ENCODE peak calls at places on chromosomes 11 and 22, in five cellular contexts. P is Daoy, B is fibroblast of lung, V is HEK293T, E is SHP77. W is an unnamed sample.

GRCh38 chr11:119684361-119685072 is 44.5 kb downstream of the NECTIN1 start:
- DNase-seq in V (no peak), B (peak), P (peak), E (no peak), W (peak)

GRCh38 chr22:26585104-26585790 is 4.7 kb downstream of the TPST2 start:
- DNase-seq in V (no peak), P (peak), B (peak), E (no peak), W (peak)

GRCh38 chr11:63763506-63764200 is 4.9 kb downstream of the ZFTA start:
- DNase-seq in E (no peak), B (no peak), P (no peak), V (no peak), W (no peak)

GRCh38 chr11:122045181-122045586 is 70.8 kb downstream of the BLID start:
- DNase-seq in P (peak), E (no peak), V (no peak), B (peak), W (peak)

GRCh38 chr11:76752321-76753175 is 30.6 kb upstream of the TSKU start:
- DNase-seq in B (peak), V (no peak), P (peak), E (no peak), W (peak)

GRCh38 chr11:82719316-82719715 is 14.3 kb downstream of the FAM181B start:
- DNase-seq in P (no peak), E (no peak), B (no peak), V (no peak), W (no peak)

GRCh38 chr22:39309364-39309861 is 10.0 kb downstream of the RPL3 start:
- DNase-seq in V (no peak), E (no peak), B (no peak), P (no peak), W (no peak)

GRCh38 chr22:37415210-37415609 is 12.1 kb downstream of the ELFN2 start:
- DNase-seq in E (no peak), V (no peak), P (no peak), B (no peak), W (no peak)

GRCh38 chr11:124768914-124769313 is 6.8 kb upstream of the ESAM start:
- DNase-seq in B (no peak), V (no peak), P (no peak), E (no peak), W (no peak)

W was measured in HS-5.